ENCODE peak calls at places on chromosomes 4 and X, in eight cellular contexts. One of them, this sample, is unnamed.

GRCh38 chrX:133600536-133600935 is 185.2 kb upstream of the GPC4 start:
- DNase-seq in astrocyte of the spinal cord: no peak
- DNase-seq in H9: no peak
- DNase-seq in BE2C: no peak
- DNase-seq in fibroblast of mammary gland: peak; percentile 13
- DNase-seq in glutamatergic neuron: no peak
- DNase-seq in uterus: no peak
- DNase-seq in fibroblast of villous mesenchyme: no peak
- DNase-seq in this sample: no peak

GRCh38 chrX:119467433-119467832 is 811 bp upstream of the SLC25A5 start:
- DNase-seq in astrocyte of the spinal cord: no peak
- DNase-seq in H9: no peak
- DNase-seq in BE2C: no peak
- DNase-seq in fibroblast of mammary gland: no peak
- DNase-seq in glutamatergic neuron: no peak
- DNase-seq in uterus: no peak
- DNase-seq in fibroblast of villous mesenchyme: no peak
- DNase-seq in this sample: no peak

GRCh38 chrX:97616883-97617510 is 733.3 kb downstream of the RPA4 start:
- DNase-seq in astrocyte of the spinal cord: peak; percentile 62
- DNase-seq in H9: no peak
- DNase-seq in BE2C: no peak
- DNase-seq in fibroblast of mammary gland: peak; percentile 73
- DNase-seq in glutamatergic neuron: no peak
- DNase-seq in uterus: no peak
- DNase-seq in fibroblast of villous mesenchyme: peak; percentile 37
- DNase-seq in this sample: no peak

GRCh38 chr4:170079981-170080380 is 9.8 kb downstream of the AADAT start:
- DNase-seq in astrocyte of the spinal cord: peak; percentile 11
- DNase-seq in H9: no peak
- DNase-seq in BE2C: no peak
- DNase-seq in fibroblast of mammary gland: no peak
- DNase-seq in glutamatergic neuron: no peak
- DNase-seq in uterus: no peak
- DNase-seq in fibroblast of villous mesenchyme: peak; percentile 3
- DNase-seq in this sample: no peak

GRCh38 chrX:9577555-9577954 is 112.7 kb downstream of the TBL1X start:
- DNase-seq in astrocyte of the spinal cord: no peak
- DNase-seq in H9: no peak
- DNase-seq in BE2C: peak; percentile 11
- DNase-seq in fibroblast of mammary gland: no peak
- DNase-seq in glutamatergic neuron: no peak
- DNase-seq in uterus: no peak
- DNase-seq in fibroblast of villous mesenchyme: no peak
- DNase-seq in this sample: no peak

GRCh38 chrX:9651737-9652136 is 113.9 kb downstream of the GPR143 start:
- DNase-seq in astrocyte of the spinal cord: no peak
- DNase-seq in H9: no peak
- DNase-seq in BE2C: peak; percentile 8
- DNase-seq in fibroblast of mammary gland: no peak
- DNase-seq in glutamatergic neuron: no peak
- DNase-seq in uterus: no peak
- DNase-seq in fibroblast of villous mesenchyme: no peak
- DNase-seq in this sample: no peak

GRCh38 chr4:32349026-32349425 is 1628.9 kb downstream of the PCDH7 start:
- DNase-seq in astrocyte of the spinal cord: no peak
- DNase-seq in H9: no peak
- DNase-seq in BE2C: no peak
- DNase-seq in fibroblast of mammary gland: no peak
- DNase-seq in glutamatergic neuron: no peak
- DNase-seq in uterus: no peak
- DNase-seq in fibroblast of villous mesenchyme: no peak
- DNase-seq in this sample: no peak

GRCh38 chrX:151006410-151007109 is 23.4 kb downstream of the HMGB3 start:
- DNase-seq in astrocyte of the spinal cord: no peak
- DNase-seq in H9: no peak
- DNase-seq in BE2C: no peak
- DNase-seq in fibroblast of mammary gland: no peak
- DNase-seq in glutamatergic neuron: no peak
- DNase-seq in uterus: no peak
- DNase-seq in fibroblast of villous mesenchyme: no peak
- DNase-seq in this sample: no peak

GRCh38 chrX:6151971-6152370 is 76.7 kb downstream of the NLGN4X start:
- DNase-seq in astrocyte of the spinal cord: no peak
- DNase-seq in H9: no peak
- DNase-seq in BE2C: no peak
- DNase-seq in fibroblast of mammary gland: no peak
- DNase-seq in glutamatergic neuron: no peak
- DNase-seq in uterus: no peak
- DNase-seq in fibroblast of villous mesenchyme: no peak
- DNase-seq in this sample: no peak

GRCh38 chr4:35739305-35739704 is 505.0 kb downstream of the ARAP2 start:
- DNase-seq in astrocyte of the spinal cord: no peak
- DNase-seq in H9: no peak
- DNase-seq in BE2C: no peak
- DNase-seq in fibroblast of mammary gland: no peak
- DNase-seq in glutamatergic neuron: no peak
- DNase-seq in uterus: no peak
- DNase-seq in fibroblast of villous mesenchyme: no peak
- DNase-seq in this sample: no peak

GRCh38 chrX:84320606-84321005 is 132.6 kb upstream of the RPS6KA6 start:
- DNase-seq in astrocyte of the spinal cord: no peak
- DNase-seq in H9: no peak
- DNase-seq in BE2C: no peak
- DNase-seq in fibroblast of mammary gland: no peak
- DNase-seq in glutamatergic neuron: no peak
- DNase-seq in uterus: no peak
- DNase-seq in fibroblast of villous mesenchyme: no peak
- DNase-seq in this sample: no peak

GRCh38 chrX:15854080-15854655 is 445 bp downstream of the AP1S2 start:
- DNase-seq in astrocyte of the spinal cord: no peak
- DNase-seq in H9: peak; percentile 57
- DNase-seq in BE2C: peak; percentile 60
- DNase-seq in fibroblast of mammary gland: peak; percentile 3
- DNase-seq in glutamatergic neuron: peak; percentile 62
- DNase-seq in uterus: peak; percentile 56
- DNase-seq in fibroblast of villous mesenchyme: peak; percentile 2
- DNase-seq in this sample: peak; percentile 42

GRCh38 chr4:172787117-172787516 is 381.5 kb upstream of the GALNT7 start:
- DNase-seq in astrocyte of the spinal cord: no peak
- DNase-seq in H9: no peak
- DNase-seq in BE2C: no peak
- DNase-seq in fibroblast of mammary gland: no peak
- DNase-seq in glutamatergic neuron: no peak
- DNase-seq in uterus: no peak
- DNase-seq in fibroblast of villous mesenchyme: no peak
- DNase-seq in this sample: no peak

GRCh38 chr4:176065365-176066249 is at the start of gene WDR17:
- DNase-seq in astrocyte of the spinal cord: peak; percentile 65
- DNase-seq in H9: peak; percentile 99
- DNase-seq in BE2C: peak; percentile 97
- DNase-seq in fibroblast of mammary gland: peak; percentile 74
- DNase-seq in glutamatergic neuron: peak; percentile 95
- DNase-seq in uterus: peak; percentile 85
- DNase-seq in fibroblast of villous mesenchyme: peak; percentile 30
- DNase-seq in this sample: peak; percentile 87

GRCh38 chrX:31374786-31375185 is 302.9 kb upstream of the FTHL17 start:
- DNase-seq in astrocyte of the spinal cord: no peak
- DNase-seq in H9: peak; percentile 34
- DNase-seq in BE2C: no peak
- DNase-seq in fibroblast of mammary gland: no peak
- DNase-seq in glutamatergic neuron: no peak
- DNase-seq in uterus: no peak
- DNase-seq in fibroblast of villous mesenchyme: no peak
- DNase-seq in this sample: no peak
- TF ChIP-seq CTCF in astrocyte of the spinal cord: no peak
- TF ChIP-seq CTCF in H9: no peak
- TF ChIP-seq CTCF in BE2C: no peak
- TF ChIP-seq CTCF in fibroblast of mammary gland: no peak
- TF ChIP-seq CTCF in glutamatergic neuron: no peak
- TF ChIP-seq CTCF in uterus: no peak
- TF ChIP-seq CTCF in fibroblast of villous mesenchyme: no peak
- TF ChIP-seq CTCF in this sample: no peak

DNA sequence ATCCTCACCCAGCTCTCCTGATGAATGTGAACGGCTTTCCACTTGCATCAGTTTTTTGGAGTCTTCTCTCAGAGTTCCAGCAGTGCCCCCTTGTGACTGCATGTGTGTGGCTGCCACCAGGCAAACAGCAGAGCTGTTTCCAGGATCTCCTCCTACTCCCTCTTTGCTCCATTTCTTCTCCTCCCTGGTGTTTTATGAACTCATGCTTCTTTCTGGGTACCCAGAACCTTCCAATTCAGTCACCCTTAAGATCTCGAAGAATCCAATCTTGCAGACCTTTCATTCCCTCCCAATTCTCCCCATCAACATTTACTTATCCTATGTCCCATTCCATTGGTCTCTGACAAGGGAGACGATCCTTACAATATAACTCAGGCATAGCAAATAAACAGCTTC is 6.8 kb upstream of the TCEANC start:
- DNase-seq in astrocyte of the spinal cord: peak; percentile 57
- DNase-seq in H9: peak; percentile 65
- DNase-seq in BE2C: peak; percentile 62
- DNase-seq in fibroblast of mammary gland: peak; percentile 69
- DNase-seq in glutamatergic neuron: peak; percentile 61
- DNase-seq in uterus: peak; percentile 55
- DNase-seq in fibroblast of villous mesenchyme: peak; percentile 72
- DNase-seq in this sample: peak; percentile 50
- TF ChIP-seq CTCF in astrocyte of the spinal cord: peak; percentile 74
- TF ChIP-seq CTCF in H9: peak; percentile 70
- TF ChIP-seq CTCF in BE2C: peak; percentile 79
- TF ChIP-seq CTCF in fibroblast of mammary gland: peak; percentile 80
- TF ChIP-seq CTCF in glutamatergic neuron: peak; percentile 24
- TF ChIP-seq CTCF in uterus: peak; percentile 43
- TF ChIP-seq CTCF in fibroblast of villous mesenchyme: peak; percentile 75
- TF ChIP-seq CTCF in this sample: no peak

DNA sequence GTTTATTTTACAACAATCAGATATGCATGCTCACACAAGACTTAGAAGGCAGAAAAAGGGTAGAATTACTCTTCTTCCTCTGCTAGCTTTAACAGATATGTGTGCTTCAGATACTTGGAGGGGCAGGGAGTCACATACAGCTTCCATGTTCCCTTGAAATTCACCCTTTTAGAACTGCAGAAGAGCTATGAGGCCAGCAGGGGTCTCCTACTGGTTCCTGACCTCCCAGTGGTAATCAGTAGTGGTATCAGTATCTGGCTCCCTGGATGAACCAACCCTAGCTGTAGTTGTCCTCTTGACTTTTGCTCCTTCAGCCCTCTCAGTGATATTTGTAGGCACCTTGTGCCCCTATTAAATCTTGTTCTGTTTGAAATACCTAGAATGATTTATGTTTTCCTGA is 81.5 kb downstream of the RCHY1 start:
- DNase-seq in astrocyte of the spinal cord: no peak
- DNase-seq in H9: peak; percentile 61
- DNase-seq in BE2C: peak; percentile 22
- DNase-seq in fibroblast of mammary gland: peak; percentile 28
- DNase-seq in glutamatergic neuron: no peak
- DNase-seq in uterus: no peak
- DNase-seq in fibroblast of villous mesenchyme: peak; percentile 33
- DNase-seq in this sample: peak; percentile 12
- TF ChIP-seq CTCF in astrocyte of the spinal cord: peak; percentile 33
- TF ChIP-seq CTCF in H9: peak; percentile 70
- TF ChIP-seq CTCF in BE2C: peak; percentile 65
- TF ChIP-seq CTCF in fibroblast of mammary gland: peak; percentile 48
- TF ChIP-seq CTCF in glutamatergic neuron: peak; percentile 12
- TF ChIP-seq CTCF in uterus: no peak
- TF ChIP-seq CTCF in fibroblast of villous mesenchyme: peak; percentile 63
- TF ChIP-seq CTCF in this sample: peak; percentile 33

GRCh38 chrX:115898382-115899001 is 272.1 kb upstream of the AGTR2 start:
- DNase-seq in astrocyte of the spinal cord: peak; percentile 35
- DNase-seq in H9: peak; percentile 65
- DNase-seq in BE2C: peak; percentile 73
- DNase-seq in fibroblast of mammary gland: peak; percentile 47
- DNase-seq in glutamatergic neuron: peak; percentile 14
- DNase-seq in uterus: peak; percentile 53
- DNase-seq in fibroblast of villous mesenchyme: peak; percentile 30
- DNase-seq in this sample: peak; percentile 15
- TF ChIP-seq CTCF in astrocyte of the spinal cord: no peak
- TF ChIP-seq CTCF in H9: peak; percentile 42
- TF ChIP-seq CTCF in BE2C: peak; percentile 41
- TF ChIP-seq CTCF in fibroblast of mammary gland: peak; percentile 6
- TF ChIP-seq CTCF in glutamatergic neuron: no peak
- TF ChIP-seq CTCF in uterus: peak; percentile 16
- TF ChIP-seq CTCF in fibroblast of villous mesenchyme: peak; percentile 8
- TF ChIP-seq CTCF in this sample: no peak

GRCh38 chrX:103488332-103488731 is 31.0 kb downstream of the RAB40A start:
- DNase-seq in astrocyte of the spinal cord: peak; percentile 26
- DNase-seq in H9: no peak
- DNase-seq in BE2C: no peak
- DNase-seq in fibroblast of mammary gland: peak; percentile 41
- DNase-seq in glutamatergic neuron: no peak
- DNase-seq in uterus: no peak
- DNase-seq in fibroblast of villous mesenchyme: peak; percentile 6
- DNase-seq in this sample: no peak
- TF ChIP-seq CTCF in astrocyte of the spinal cord: peak; percentile 58
- TF ChIP-seq CTCF in H9: peak; percentile 64
- TF ChIP-seq CTCF in BE2C: peak; percentile 37
- TF ChIP-seq CTCF in fibroblast of mammary gland: peak; percentile 57
- TF ChIP-seq CTCF in glutamatergic neuron: peak; percentile 43
- TF ChIP-seq CTCF in uterus: no peak
- TF ChIP-seq CTCF in fibroblast of villous mesenchyme: peak; percentile 47
- TF ChIP-seq CTCF in this sample: peak; percentile 40

GRCh38 chrX:82676386-82676785 is 831.7 kb upstream of the POU3F4 start:
- DNase-seq in astrocyte of the spinal cord: no peak
- DNase-seq in H9: no peak
- DNase-seq in BE2C: no peak
- DNase-seq in fibroblast of mammary gland: peak; percentile 3
- DNase-seq in glutamatergic neuron: no peak
- DNase-seq in uterus: no peak
- DNase-seq in fibroblast of villous mesenchyme: no peak
- DNase-seq in this sample: no peak
- TF ChIP-seq CTCF in astrocyte of the spinal cord: no peak
- TF ChIP-seq CTCF in H9: peak; percentile 52
- TF ChIP-seq CTCF in BE2C: no peak
- TF ChIP-seq CTCF in fibroblast of mammary gland: peak; percentile 19
- TF ChIP-seq CTCF in glutamatergic neuron: peak; percentile 43
- TF ChIP-seq CTCF in uterus: no peak
- TF ChIP-seq CTCF in fibroblast of villous mesenchyme: no peak
- TF ChIP-seq CTCF in this sample: peak; percentile 44

GRCh38 chr4:21512351-21512750 is 436.2 kb downstream of the KCNIP4 start:
- DNase-seq in astrocyte of the spinal cord: peak; percentile 49
- DNase-seq in H9: no peak
- DNase-seq in BE2C: peak; percentile 40
- DNase-seq in fibroblast of mammary gland: peak; percentile 54
- DNase-seq in glutamatergic neuron: no peak
- DNase-seq in uterus: no peak
- DNase-seq in fibroblast of villous mesenchyme: peak; percentile 63
- DNase-seq in this sample: peak; percentile 19

DNA sequence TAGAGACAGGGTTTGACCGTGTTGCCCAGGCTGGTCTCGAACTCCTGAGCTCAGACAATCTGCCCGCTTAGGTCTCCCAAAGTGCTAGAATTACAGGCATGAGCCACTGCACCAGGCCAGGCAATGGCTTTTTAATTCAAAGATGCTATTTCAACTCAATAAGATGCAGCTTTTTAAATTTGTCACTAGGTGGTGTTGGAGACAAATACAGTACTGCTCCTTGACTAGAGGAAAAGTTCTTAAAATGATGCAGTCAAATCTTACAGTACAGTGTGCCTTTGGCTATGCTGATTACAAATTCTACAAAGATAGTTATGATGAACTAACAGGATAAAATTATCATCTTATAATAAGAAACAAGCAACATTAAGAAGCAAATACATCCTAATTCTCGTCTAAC is 441.1 kb downstream of the KCNIP4 start:
- DNase-seq in astrocyte of the spinal cord: peak; percentile 41
- DNase-seq in H9: no peak
- DNase-seq in BE2C: no peak
- DNase-seq in fibroblast of mammary gland: peak; percentile 36
- DNase-seq in glutamatergic neuron: no peak
- DNase-seq in uterus: no peak
- DNase-seq in fibroblast of villous mesenchyme: peak; percentile 21
- DNase-seq in this sample: no peak
- TF ChIP-seq CTCF in astrocyte of the spinal cord: peak; percentile 47
- TF ChIP-seq CTCF in H9: peak; percentile 59
- TF ChIP-seq CTCF in BE2C: peak; percentile 57
- TF ChIP-seq CTCF in fibroblast of mammary gland: peak; percentile 40
- TF ChIP-seq CTCF in glutamatergic neuron: peak; percentile 58
- TF ChIP-seq CTCF in uterus: no peak
- TF ChIP-seq CTCF in fibroblast of villous mesenchyme: peak; percentile 45
- TF ChIP-seq CTCF in this sample: peak; percentile 63